ENCODE peak calls at places on chromosomes 12 and 14, in nine cellular contexts. D is activated naive CD4-positive, alpha-beta T cell; X is kidney glomerular epithelial cell; U is naive thymus-derived CD8-positive, alpha-beta T cell; S is central memory CD4-positive, alpha-beta T cell; V is choroid plexus epithelial cell; T is Peyer's patch; H is stimulated activated CD8-positive, alpha-beta memory T cell treated with anti-CD3 and anti-CD28 coated beads, Interleukin-12 subunit alpha, Interleukin-12 subunit beta, amount 100 ng/mL, for 1 hour; Z is GM04504. Y is an unnamed sample.

GRCh38 chr12:50086148-50086547 is 1.0 kb downstream of the SMARCD1 start:
- DNase-seq in D (no peak), X (no peak), U (no peak), Z (no peak), T (no peak), H (no peak), V (no peak), S (no peak), Y (no peak)

GRCh38 chr14:81068384-81068783 is 113.0 kb downstream of the TSHR start:
- DNase-seq in V (no peak), X (no peak), D (no peak), S (no peak), Z (no peak), H (no peak), T (no peak), U (no peak), Y (no peak)

GRCh38 chr12:20629414-20630156 is 65.5 kb upstream of the SLCO1C1 start:
- DNase-seq in U (no peak), Z (no peak), V (peak), D (no peak), H (no peak), T (no peak), S (no peak), X (peak), Y (peak)

GRCh38 chr12:51326762-51327439 is 2.9 kb upstream of the BIN2 start:
- DNase-seq in V (peak), H (no peak), D (no peak), S (no peak), Z (peak), T (peak), X (peak), U (no peak), Y (peak)

GRCh38 chr14:61454545-61454944 is 133.2 kb downstream of the PRKCH start:
- DNase-seq in H (no peak), T (no peak), S (no peak), Z (no peak), V (no peak), D (no peak), X (no peak), U (no peak), Y (no peak)

GRCh38 chr14:52068741-52069616 is at the start of gene NID2:
- DNase-seq in D (no peak), T (peak), Z (peak), X (peak), S (peak), H (no peak), V (peak), U (peak), Y (peak)

GRCh38 chr12:27822076-27822712 is 42.2 kb upstream of the MANSC4 start:
- DNase-seq in D (no peak), Z (peak), V (peak), X (peak), S (peak), T (peak), H (peak), U (no peak), Y (peak)

GRCh38 chr12:51217133-51217967 is 512 bp downstream of the POU6F1 start:
- DNase-seq in D (peak), V (peak), H (peak), S (peak), U (peak), T (peak), X (no peak), Z (no peak), Y (no peak)

GRCh38 chr14:104927432-104927816 is 2.7 kb downstream of the PLD4 start:
- DNase-seq in T (no peak), V (no peak), U (no peak), Z (no peak), D (no peak), X (no peak), S (no peak), H (no peak), Y (no peak)

GRCh38 chr14:80959448-80960006 is 4.1 kb downstream of the TSHR start:
- DNase-seq in U (peak), D (no peak), T (peak), X (no peak), H (no peak), Z (no peak), V (peak), S (peak), Y (no peak)

GRCh38 chr14:99522457-99522891 is 41.3 kb downstream of the CCNK start:
- DNase-seq in D (no peak), X (peak), V (peak), T (no peak), U (no peak), Z (peak), H (no peak), S (no peak), Y (no peak)

GRCh38 chr12:53220857-53221202 is 11.2 kb downstream of the RARG start:
- DNase-seq in D (peak), U (peak), V (peak), X (peak), S (peak), Z (peak), T (peak), H (peak), Y (peak)

GRCh38 chr12:20189767-20190166 is 178.6 kb upstream of the PDE3A start:
- DNase-seq in S (no peak), H (no peak), D (no peak), X (no peak), U (no peak), Z (no peak), V (no peak), T (no peak), Y (no peak)

GRCh38 chr12:3203713-3204112 is 126.5 kb downstream of the TSPAN9 start:
- DNase-seq in Z (no peak), T (no peak), X (no peak), D (no peak), H (no peak), V (no peak), S (no peak), U (no peak), Y (no peak)

GRCh38 chr14:50339178-50339804 is 27.2 kb downstream of the DMAC2L start:
- DNase-seq in S (no peak), H (no peak), U (no peak), V (no peak), T (no peak), Z (no peak), X (no peak), D (no peak), Y (no peak)

GRCh38 chr12:112198120-112198733 is 72.9 kb downstream of the TRAFD1 start:
- DNase-seq in T (peak), V (peak), U (peak), Z (peak), H (peak), X (peak), S (peak), D (peak), Y (peak)

GRCh38 chr12:44571031-44571550 is 305.0 kb downstream of the NELL2 start:
- DNase-seq in U (no peak), S (no peak), Z (no peak), X (peak), D (no peak), V (no peak), H (no peak), T (no peak), Y (peak)

GRCh38 chr14:38004610-38004879 is 203.2 kb upstream of the SSTR1 start:
- DNase-seq in S (no peak), H (no peak), D (no peak), X (no peak), U (no peak), V (no peak), Z (no peak), T (no peak), Y (no peak)

GRCh38 chr14:87052646-87053225 is 940.2 kb downstream of the GALC start:
- DNase-seq in Z (no peak), T (no peak), X (no peak), U (no peak), D (no peak), H (no peak), V (no peak), S (no peak), Y (no peak)

Y was measured in renal cortical epithelial cell.